ENCODE peak calls at places on chromosomes 5 and 9, in seven cellular contexts. R is A673, Z is KBM-7, Y is HEK293T, V is cardiac muscle cell, U is COR-L47, H is glomerular endothelial cell. A is an unnamed sample.

GRCh38 chr5:36696059-36696673 is 89.8 kb downstream of the SLC1A3 start:
- DNase-seq in U (no peak), Z (peak; percentile 62), Y (peak; percentile 65), H (peak; percentile 39), R (peak; percentile 65), V (peak; percentile 77), A (no peak)

GRCh38 chr9:85617271-85617670 is 124.5 kb downstream of the AGTPBP1 start:
- DNase-seq in R (no peak), Z (no peak), V (no peak), Y (no peak), U (no peak), H (no peak), A (no peak)

GRCh38 chr5:98349251-98349989 is 424.0 kb upstream of the RGMB start:
- DNase-seq in H (no peak), Y (peak; percentile 9), Z (peak; percentile 38), R (peak; percentile 54), V (no peak), U (no peak), A (no peak)

GRCh38 chr9:75175395-75175794 is 87.1 kb downstream of the OSTF1 start:
- DNase-seq in Y (no peak), V (no peak), Z (no peak), U (no peak), H (no peak), R (no peak), A (no peak)

GRCh38 chr9:117671468-117671867 is 32.7 kb upstream of the TLR4 start:
- DNase-seq in H (no peak), Y (no peak), V (no peak), U (no peak), Z (no peak), R (no peak), A (no peak)

GRCh38 chr9:93575706-93576295 is 583 bp upstream of the PHF2 start:
- DNase-seq in R (peak; percentile 71), Y (peak; percentile 33), V (peak; percentile 35), Z (peak; percentile 86), H (no peak), U (no peak), A (peak; percentile 6)

GRCh38 chr5:33379757-33380156 is 61.0 kb upstream of the TARS1 start:
- DNase-seq in Z (peak; percentile 89), V (peak; percentile 59), H (no peak), R (peak; percentile 66), U (no peak), Y (peak; percentile 10), A (peak; percentile 30)

GRCh38 chr5:34409376-34409775 is 246.8 kb upstream of the RAI14 start:
- DNase-seq in Y (no peak), H (no peak), U (no peak), Z (no peak), R (no peak), V (no peak), A (no peak)

GRCh38 chr5:180643191-180643851 is 6.1 kb downstream of the FLT4 start:
- DNase-seq in V (no peak), Z (no peak), R (no peak), U (no peak), H (no peak), Y (no peak), A (no peak)

GRCh38 chr5:117027384-117027783 is 452.8 kb upstream of the SEMA6A start:
- DNase-seq in H (no peak), Y (no peak), R (no peak), Z (no peak), V (no peak), U (no peak), A (no peak)

GRCh38 chr5:126446498-126447224 is 23.5 kb downstream of the GRAMD2B start:
- DNase-seq in Y (no peak), H (no peak), Z (no peak), V (no peak), R (no peak), U (no peak), A (no peak)

GRCh38 chr5:171427318-171428167 is 8.1 kb downstream of the FGF18 start:
- DNase-seq in R (no peak), H (no peak), U (no peak), V (peak; percentile 50), Z (no peak), Y (no peak), A (no peak)

GRCh38 chr9:110217656-110218099 is 9.7 kb upstream of the C9orf152 start:
- DNase-seq in V (peak; percentile 45), H (peak; percentile 31), Z (peak; percentile 70), U (no peak), R (peak; percentile 38), Y (no peak), A (peak; percentile 11)

GRCh38 chr9:89550516-89550915 is 52.6 kb upstream of the SEMA4D start:
- DNase-seq in Y (no peak), V (no peak), R (no peak), U (no peak), H (no peak), Z (no peak), A (no peak)

GRCh38 chr9:38649731-38650363 is 29.5 kb upstream of the ANKRD18A start:
- DNase-seq in H (no peak), U (no peak), R (no peak), Z (no peak), V (no peak), Y (no peak), A (no peak)

GRCh38 chr5:107700486-107700885 is 29.7 kb upstream of the EFNA5 start:
- DNase-seq in H (no peak), U (no peak), R (no peak), Z (no peak), V (no peak), Y (no peak), A (no peak)

GRCh38 chr5:159048298-159048697 is 51.4 kb downstream of the EBF1 start:
- DNase-seq in H (no peak), Y (no peak), V (no peak), Z (no peak), R (no peak), U (no peak), A (no peak)

GRCh38 chr5:14580037-14581034 is 1.3 kb upstream of the OTULINL start:
- DNase-seq in U (no peak), V (no peak), H (no peak), R (peak; percentile 53), Y (no peak), Z (no peak), A (no peak)

GRCh38 chr9:127233582-127234350 is 30.8 kb upstream of the GARNL3 start:
- DNase-seq in V (no peak), U (no peak), Y (no peak), R (no peak), H (no peak), Z (no peak), A (no peak)

GRCh38 chr9:70514273-70514672 is 99.8 kb upstream of the KLF9 start:
- DNase-seq in Y (no peak), Z (no peak), R (no peak), U (no peak), H (no peak), V (no peak), A (no peak)

GRCh38 chr9:134892221-134892620 is 11.6 kb downstream of the FCN2 start:
- DNase-seq in Y (no peak), R (no peak), Z (no peak), V (no peak), U (no peak), H (no peak), A (no peak)

GRCh38 chr5:88045146-88045545 is 223.5 kb downstream of the TMEM161B start:
- DNase-seq in Z (no peak), Y (no peak), H (no peak), V (no peak), R (no peak), U (no peak), A (no peak)

GRCh38 chr5:69049151-69049550 is 44.7 kb upstream of the SLC30A5 start:
- DNase-seq in Z (no peak), U (no peak), Y (no peak), V (no peak), H (no peak), R (no peak), A (no peak)

GRCh38 chr9:114500583-114501292 is 4.5 kb downstream of the WHRN start:
- DNase-seq in Y (no peak), H (no peak), V (no peak), Z (no peak), R (no peak), U (no peak), A (no peak)

GRCh38 chr5:66066826-66067225 is 77.3 kb upstream of the SREK1 start:
- DNase-seq in R (no peak), V (no peak), H (no peak), Y (no peak), U (no peak), Z (no peak), A (no peak)